ENCODE peak calls at places on chromosomes 11 and 22, in four cellular contexts. X, G, B and Z are unnamed samples.

GRCh38 chr22:36443198-36443770 is 38.2 kb downstream of the TXN2 start:
- DNase-seq in G (no peak), X (no peak), B (no peak), Z (peak; percentile 49)

GRCh38 chr22:29306830-29307657 is 594 bp downstream of the GAS2L1 start:
- DNase-seq in B (peak; percentile 93), X (peak; percentile 16), G (peak; percentile 83), Z (peak; percentile 61)

GRCh38 chr11:102453921-102454320 is 1.4 kb upstream of the TMEM123 start:
- DNase-seq in X (no peak), G (no peak), B (no peak), Z (no peak)

GRCh38 chr11:62069374-62069773 is 54.4 kb upstream of the INCENP start:
- DNase-seq in G (no peak), X (no peak), B (no peak), Z (no peak)

GRCh38 chr11:46075168-46075567 is 46.1 kb downstream of the PHF21A start:
- DNase-seq in G (no peak), B (no peak), X (no peak), Z (no peak)

GRCh38 chr22:40289991-40290459 is 56.3 kb upstream of the ADSL start:
- DNase-seq in B (no peak), G (no peak), X (peak; percentile 71), Z (no peak)

GRCh38 chr11:27291954-27292641 is 70.9 kb downstream of the CCDC34 start:
- DNase-seq in X (no peak), G (no peak), B (no peak), Z (no peak)

GRCh38 chr22:33917744-33918406 is 2.4 kb downstream of the LARGE1 start:
- DNase-seq in X (no peak), G (no peak), B (peak; percentile 39), Z (no peak)

GRCh38 chr11:10351435-10351767 is 46.5 kb downstream of the ADM start:
- DNase-seq in G (no peak), X (no peak), B (no peak), Z (no peak)

GRCh38 chr11:4511846-4512245 is 29.4 kb downstream of the OR52K1 start:
- DNase-seq in X (no peak), G (no peak), B (no peak), Z (no peak)

GRCh38 chr11:98365185-98365584 is 655.6 kb upstream of the CNTN5 start:
- DNase-seq in X (no peak), B (no peak), G (no peak), Z (no peak)

GRCh38 chr11:85595285-85595884 is 31.8 kb downstream of the DLG2 start:
- DNase-seq in X (peak; percentile 49), G (peak; percentile 23), B (peak; percentile 32), Z (no peak)

GRCh38 chr22:47015589-47016178 is 253.2 kb downstream of the TBC1D22A start:
- DNase-seq in B (no peak), G (no peak), X (no peak), Z (no peak)

GRCh38 chr11:35424157-35424945 is 5.0 kb upstream of the SLC1A2 start:
- DNase-seq in X (no peak), G (no peak), B (no peak), Z (no peak)

GRCh38 chr11:55503449-55503848 is 50.8 kb upstream of the OR4C15 start:
- DNase-seq in G (no peak), X (no peak), B (no peak), Z (no peak)

GRCh38 chr11:112525270-112525669 is 264.6 kb upstream of the PLET1 start:
- DNase-seq in B (no peak), G (no peak), X (no peak), Z (peak; percentile 64)

GRCh38 chr11:15276616-15277015 is 161.9 kb downstream of the INSC start:
- DNase-seq in X (no peak), G (peak; percentile 26), B (peak; percentile 42), Z (no peak)

GRCh38 chr11:68338041-68338800 is 25.8 kb downstream of the LRP5 start:
- DNase-seq in X (no peak), G (no peak), B (no peak), Z (no peak)

GRCh38 chr11:1484716-1485503 is 1.7 kb downstream of the MOB2 start:
- DNase-seq in X (no peak), B (no peak), G (no peak), Z (no peak)

GRCh38 chr11:99822846-99823565 is 802.3 kb downstream of the CNTN5 start:
- DNase-seq in B (no peak), X (no peak), G (no peak), Z (no peak)

GRCh38 chr11:119712006-119712405 is 17.0 kb downstream of the NECTIN1 start:
- DNase-seq in X (no peak), G (no peak), B (no peak), Z (no peak)

GRCh38 chr22:38314140-38314991 is 2.9 kb downstream of the CSNK1E start:
- DNase-seq in X (peak; percentile 18), B (no peak), G (no peak), Z (no peak)

GRCh38 chr11:93843906-93844305 is 6.5 kb downstream of the VSTM5 start:
- DNase-seq in B (no peak), X (no peak), G (no peak), Z (no peak)

GRCh38 chr11:119370486-119371046 is 10.9 kb downstream of the USP2 start:
- DNase-seq in X (no peak), G (no peak), B (no peak), Z (no peak)

GRCh38 chr22:30305519-30305905 is 16.2 kb upstream of the CASTOR1 start:
- DNase-seq in X (peak; percentile 63), G (no peak), B (no peak), Z (peak; percentile 87)

GRCh38 chr22:22235564-22235963 is 9.0 kb upstream of the VPREB1 start:
- DNase-seq in X (peak; percentile 20), G (no peak), B (peak; percentile 30), Z (peak; percentile 47)

GRCh38 chr11:7004482-7004881 is 15.7 kb downstream of the ZNF214 start:
- DNase-seq in X (no peak), G (no peak), B (no peak), Z (no peak)

GRCh38 chr11:70895061-70895670 is 357.2 kb downstream of the SHANK2 start:
- DNase-seq in X (no peak), G (no peak), B (no peak), Z (no peak)

GRCh38 chr11:75262961-75263852 is 22.6 kb downstream of the TPBGL start:
- DNase-seq in G (no peak), X (no peak), B (no peak), Z (no peak)

GRCh38 chr11:64872790-64873488 is 5.5 kb downstream of the EHD1 start:
- DNase-seq in G (no peak), X (no peak), B (no peak), Z (no peak)
- H3K27ac ChIP-seq in G (no peak overlapping the region), X (peak overlapping the region; percentile 57), B (no peak overlapping the region), Z (no peak overlapping the region)

GRCh38 chr22:50084570-50084969 is 656 bp downstream of the MLC1 start:
- DNase-seq in G (no peak), X (no peak), B (no peak), Z (no peak)
- H3K4me3 ChIP-seq in G (no peak overlapping the region), X (no peak overlapping the region), B (no peak overlapping the region), Z (no peak overlapping the region)

GRCh38 chr11:110347660-110348059 is 51.2 kb upstream of the RDX start:
- DNase-seq in X (no peak), G (no peak), B (no peak), Z (no peak)

GRCh38 chr11:110345756-110346155 is 49.3 kb upstream of the RDX start:
- DNase-seq in G (no peak), B (no peak), X (no peak), Z (no peak)

GRCh38 chr11:110355011-110355744 is 58.8 kb upstream of the RDX start:
- DNase-seq in G (no peak), X (no peak), B (no peak), Z (no peak)

GRCh38 chr11:110349109-110349996 is 52.9 kb upstream of the RDX start:
- DNase-seq in G (no peak), X (no peak), B (no peak), Z (no peak)
- H3K27ac ChIP-seq in G (no peak overlapping the region), X (no peak overlapping the region), B (no peak overlapping the region), Z (no peak overlapping the region)

GRCh38 chr22:42443240-42444059 is 11.2 kb upstream of the NFAM1 start:
- DNase-seq in B (no peak), X (no peak), G (no peak), Z (no peak)
- H3K4me3 ChIP-seq in B (no peak overlapping the region), X (peak overlapping the region; percentile 68), G (no peak overlapping the region), Z (peak overlapping the region; percentile 60)